ENCODE peak calls at places on chromosomes 4 and X, in six cellular contexts. L, Y, A, M, B and C are unnamed samples.

GRCh38 chrX:112841114-112841819 is 636 bp upstream of the AMOT start:
- DNase-seq in L (peak; percentile 62), A (peak; percentile 75), M (peak; percentile 81), Y (peak; percentile 81), B (peak; percentile 62), C (peak; percentile 75)

GRCh38 chr4:4941741-4942140 is 77.5 kb downstream of the CYTL1 start:
- DNase-seq in B (no peak), L (no peak), Y (no peak), M (no peak), A (no peak), C (no peak)

GRCh38 chr4:171621646-171622045 is 191.6 kb upstream of the GALNTL6 start:
- DNase-seq in M (no peak), Y (no peak), L (no peak), B (no peak), A (no peak), C (no peak)

GRCh38 chrX:6891404-6891803 is 256.1 kb upstream of the STS start:
- DNase-seq in Y (no peak), B (no peak), L (no peak), M (no peak), A (no peak), C (no peak)

GRCh38 chr4:48570646-48571220 is 80.7 kb downstream of the ZAR1 start:
- DNase-seq in L (peak; percentile 81), M (peak; percentile 55), B (no peak), A (no peak), Y (peak; percentile 72), C (peak; percentile 5)

GRCh38 chrX:70527610-70528009 is 83.0 kb downstream of the DLG3 start:
- DNase-seq in Y (no peak), B (no peak), A (no peak), M (no peak), L (no peak), C (no peak)

GRCh38 chrX:153533041-153533565 is 15.7 kb downstream of the ATP2B3 start:
- DNase-seq in Y (peak; percentile 24), L (no peak), B (no peak), M (no peak), A (no peak), C (no peak)

GRCh38 chrX:32421266-32421665 is 790.1 kb downstream of the DMD start:
- DNase-seq in B (no peak), A (no peak), Y (no peak), L (no peak), M (no peak), C (no peak)

GRCh38 chr4:6929339-6929734 is 19.7 kb downstream of the TBC1D14 start:
- DNase-seq in Y (no peak), B (no peak), M (no peak), L (no peak), A (no peak), C (no peak)

GRCh38 chrX:150352114-150352513 is 11.0 kb upstream of the MAMLD1 start:
- DNase-seq in L (peak; percentile 55), A (no peak), B (no peak), Y (no peak), M (peak; percentile 42), C (peak; percentile 47)

GRCh38 chr4:11424000-11424399 is 4.7 kb downstream of the HS3ST1 start:
- DNase-seq in B (no peak), Y (peak; percentile 61), L (no peak), A (peak; percentile 20), M (no peak), C (peak; percentile 67)

GRCh38 chr4:4851906-4852305 is 7.6 kb upstream of the MSX1 start:
- DNase-seq in L (no peak), A (no peak), B (no peak), M (no peak), Y (no peak), C (no peak)

GRCh38 chrX:357693-358471 is 28.8 kb downstream of the PPP2R3B start:
- DNase-seq in B (no peak), A (no peak), M (peak; percentile 34), L (peak; percentile 76), Y (peak; percentile 63), C (peak; percentile 37)

GRCh38 chr4:60865238-60865637 is 334.9 kb upstream of the ADGRL3 start:
- DNase-seq in M (no peak), L (peak; percentile 11), Y (peak; percentile 41), B (no peak), A (no peak), C (peak; percentile 11)

GRCh38 chrX:69170319-69170718 is 5.1 kb upstream of the PJA1 start:
- DNase-seq in Y (no peak), B (no peak), L (no peak), M (no peak), A (no peak), C (no peak)

GRCh38 chrX:45709381-45709780 is 508.7 kb upstream of the DIPK2B start:
- DNase-seq in Y (no peak), L (peak; percentile 33), M (peak; percentile 36), A (no peak), B (no peak), C (no peak)

GRCh38 chrX:36431819-36432218 is 512.3 kb downstream of the CFAP47 start:
- DNase-seq in A (no peak), L (peak; percentile 0), B (no peak), M (no peak), Y (peak; percentile 87), C (peak; percentile 15)

GRCh38 chr4:38077791-38078489 is 117.7 kb downstream of the PTTG2 start:
- DNase-seq in L (no peak), B (no peak), A (no peak), Y (no peak), M (no peak), C (no peak)

GRCh38 chr4:149605601-149606378 is 209.9 kb downstream of the IQCM start:
- DNase-seq in Y (peak; percentile 26), M (peak; percentile 31), A (no peak), L (peak; percentile 63), B (no peak), C (peak; percentile 68)

GRCh38 chr4:84995386-84995785 is 28.9 kb upstream of the WDFY3 start:
- DNase-seq in B (no peak), L (peak; percentile 83), A (no peak), Y (peak; percentile 23), M (no peak), C (peak; percentile 15)

GRCh38 chrX:10404435-10404834 is 215.9 kb downstream of the MID1 start:
- DNase-seq in L (peak; percentile 80), A (no peak), B (no peak), Y (peak; percentile 36), M (peak; percentile 77), C (peak; percentile 43)

GRCh38 chr4:86737244-86737643 is 111.9 kb downstream of the SLC10A6 start:
- DNase-seq in Y (no peak), M (no peak), L (no peak), A (no peak), B (no peak), C (no peak)

GRCh38 chrX:45775462-45775861 is 574.8 kb upstream of the DIPK2B start:
- DNase-seq in B (no peak), A (no peak), M (peak; percentile 84), L (peak; percentile 90), Y (no peak), C (peak; percentile 69)

GRCh38 chr4:183407128-183407585 is 37.3 kb upstream of the CDKN2AIP start:
- DNase-seq in Y (peak; percentile 69), A (peak; percentile 88), B (peak; percentile 47), M (peak; percentile 61), L (peak; percentile 74), C (peak; percentile 67)

GRCh38 chr4:53651142-53651720 is 59.9 kb upstream of the LNX1 start:
- DNase-seq in Y (no peak), M (peak; percentile 46), B (no peak), L (peak; percentile 49), A (peak; percentile 24), C (peak; percentile 29)

GRCh38 chrX:44951572-44952067 is 78.6 kb downstream of the KDM6A start:
- DNase-seq in B (no peak), L (no peak), Y (no peak), M (no peak), A (no peak), C (no peak)

GRCh38 chr4:72451349-72451748 is 117.7 kb downstream of the ADAMTS3 start:
- DNase-seq in L (no peak), B (no peak), Y (no peak), A (peak; percentile 25), M (no peak), C (no peak)